ENCODE peak calls at places on chromosome 11, in five cellular contexts. C is psoas muscle, N is upper lobe of right lung, E is upper lobe of left lung, X is mucosa of descending colon. A is an unnamed sample. For H3K9me3, the result is how much of the 10 kb centered on the place peaks cover.

GRCh38 chr11:15911377-15912044 is 444.8 kb downstream of the SOX6 start:
- DNase-seq in C (peak), N (peak), E (no peak), X (no peak), A (no peak)

GRCh38 chr11:8671242-8671641 is 11.2 kb downstream of the TRIM66 start:
- DNase-seq in C (peak), N (no peak), E (no peak), X (peak), A (no peak)

GRCh38 chr11:78080818-78081495 is 1.3 kb upstream of the NDUFC2 start:
- DNase-seq in C (no peak), N (no peak), E (no peak), X (no peak), A (no peak)

GRCh38 chr11:64290352-64290751 is 750 bp upstream of the KCNK4 start:
- DNase-seq in C (no peak), N (no peak), E (no peak), X (no peak), A (no peak)

GRCh38 chr11:62427630-62428233 is 8.9 kb downstream of the SCGB1A1 start:
- DNase-seq in C (no peak), N (no peak), E (no peak), X (no peak), A (no peak)

GRCh38 chr11:91984033-91984568 is 240.5 kb upstream of the FAT3 start:
- DNase-seq in C (no peak), N (no peak), E (no peak), X (no peak), A (no peak)

GRCh38 chr11:117039897-117040296 is 58.3 kb downstream of the SIK3 start:
- DNase-seq in C (no peak), N (no peak), E (no peak), X (no peak), A (no peak)

GRCh38 chr11:90251599-90251998 is 28.8 kb upstream of the CHORDC1 start:
- DNase-seq in C (no peak), N (no peak), E (no peak), X (no peak), A (no peak)

GRCh38 chr11:79269923-79270322 is 170.9 kb downstream of the TENM4 start:
- DNase-seq in C (no peak), N (no peak), E (no peak), X (no peak), A (no peak)

GRCh38 chr11:58685973-58686720 is 45.6 kb downstream of the GLYAT start:
- DNase-seq in C (no peak), N (no peak), E (no peak), X (no peak), A (no peak)

GRCh38 chr11:92793189-92793588 is 176.3 kb upstream of the MTNR1B start:
- DNase-seq in C (no peak), N (no peak), E (no peak), X (no peak), A (no peak)

GRCh38 chr11:118301600-118302195 is 2.8 kb upstream of the CD3E start:
- DNase-seq in C (no peak), N (no peak), E (no peak), X (no peak), A (no peak)

GRCh38 chr11:117820071-117820470 is 4.5 kb downstream of the FXYD2 start:
- DNase-seq in C (peak), N (no peak), E (no peak), X (peak), A (no peak)

GRCh38 chr11:43366597-43367121 is 7.9 kb downstream of the TTC17 start:
- DNase-seq in C (no peak), N (no peak), E (no peak), X (no peak), A (no peak)

GRCh38 chr11:107549253-107549953 is 16.1 kb downstream of the ALKBH8 start:
- DNase-seq in C (no peak), N (no peak), E (no peak), X (peak), A (no peak)

GRCh38 chr11:28366549-28367341 is 258.6 kb downstream of the METTL15 start:
- DNase-seq in C (no peak), N (no peak), E (no peak), X (no peak), A (no peak)
- H3K9me3 ChIP-seq in C (under half), N (under half), E (under half), X (under half), A (under half)

DNA sequence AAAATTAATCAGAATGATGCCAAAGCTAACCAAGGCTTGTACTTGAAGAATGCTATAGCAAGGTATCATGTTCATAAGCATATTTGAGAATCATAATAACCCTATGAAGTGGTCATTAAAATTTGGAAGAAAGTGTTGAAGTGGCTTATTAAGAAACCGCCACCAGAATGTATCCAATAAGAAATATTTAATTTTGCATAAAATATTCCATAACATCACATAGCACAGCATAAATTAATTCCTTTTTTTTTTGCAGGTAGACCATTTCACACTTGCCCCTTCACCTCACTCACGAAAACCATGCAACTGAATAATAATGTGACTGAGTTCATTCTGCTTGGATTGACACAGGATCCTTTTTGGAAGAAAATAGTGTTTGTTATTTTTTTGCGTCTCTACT is at the start of gene OR4C16:
- DNase-seq in C (no peak), N (no peak), E (no peak), X (no peak), A (no peak)
- H3K9me3 ChIP-seq in C (under half), N (under half), E (under half), X (under half), A (under half)

DNA sequence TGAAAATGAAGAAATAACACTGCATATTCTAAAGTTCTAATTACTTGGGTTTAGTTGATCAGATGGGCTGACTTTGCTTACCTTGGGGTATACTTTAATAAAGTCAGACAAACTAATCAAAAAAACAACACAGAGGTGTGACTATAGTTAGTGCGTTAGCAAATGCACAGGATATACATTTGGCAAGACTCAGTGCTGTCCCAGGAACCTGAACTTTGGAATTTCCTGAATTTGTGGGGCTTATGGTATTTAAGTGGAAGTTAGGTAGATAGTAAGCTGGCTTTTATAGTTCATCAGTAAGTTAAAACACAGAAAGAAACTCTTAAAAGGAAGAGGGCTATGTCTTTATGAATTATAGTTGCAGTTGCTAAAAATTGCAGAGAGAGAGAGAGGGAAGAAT is 302.6 kb upstream of the DDI1 start:
- DNase-seq in C (no peak), N (no peak), E (no peak), X (no peak), A (no peak)
- H3K9me3 ChIP-seq in C (under half), N (under half), E (under half), X (under half), A (under half)

GRCh38 chr11:41404109-41404508 is 55.3 kb downstream of the LRRC4C start:
- DNase-seq in C (no peak), N (no peak), E (no peak), X (no peak), A (no peak)

GRCh38 chr11:41398175-41398574 is 61.3 kb downstream of the LRRC4C start:
- DNase-seq in C (no peak), N (no peak), E (no peak), X (no peak), A (no peak)

GRCh38 chr11:41400124-41400523 is 59.3 kb downstream of the LRRC4C start:
- DNase-seq in C (no peak), N (no peak), E (no peak), X (no peak), A (no peak)

DNA sequence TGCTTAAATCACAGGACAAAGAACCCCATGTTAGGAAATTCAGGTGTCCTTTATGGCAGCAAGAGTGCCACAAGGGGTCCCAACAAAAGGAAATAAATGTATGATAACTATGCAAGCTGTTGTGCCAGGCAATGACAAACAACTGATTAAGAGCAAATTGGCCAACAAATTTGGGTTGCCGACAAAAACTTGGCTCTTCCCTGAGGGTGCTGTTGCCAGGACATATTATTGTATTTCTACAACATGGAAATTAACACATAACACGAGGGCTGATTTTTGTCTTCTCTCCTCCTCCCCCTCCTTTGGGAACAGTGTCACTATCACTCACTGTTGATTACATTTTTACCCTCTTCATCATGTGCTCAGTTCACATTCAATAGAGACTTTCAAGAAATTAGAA is 56.0 kb downstream of the LRRC4C start:
- DNase-seq in C (no peak), N (no peak), E (no peak), X (no peak), A (no peak)
- H3K9me3 ChIP-seq in C (under half), N (under half), E (under half), X (under half), A (under half)